ENCODE peak calls at places on chromosomes 3 and 15, in ten cellular contexts. Y is SIG-M5; O is HuH-7; S is HFFc6; L is stimulated activated CD8-positive, alpha-beta memory T cell treated with anti-CD3 and anti-CD28 coated beads, Interleukin-2, amount 100 ng/mL, for 48 hours; C is hepatocyte; T is endothelial cell of umbilical vein; K is foreskin fibroblast; Q is NT2/D1; G is fibroblast of the conjunctiva. I is an unnamed sample.

GRCh38 chr15:79008666-79009065 is 63.8 kb upstream of the CTSH start:
- DNase-seq in Y (no peak), O (no peak), S (no peak), L (no peak), C (no peak), T (no peak), K (no peak), Q (no peak), G (no peak), I (no peak)

GRCh38 chr3:169822983-169823382 is 10.3 kb upstream of the LRRC34 start:
- DNase-seq in Y (no peak), O (no peak), S (no peak), L (no peak), C (no peak), T (no peak), K (no peak), Q (no peak), G (no peak), I (no peak)

GRCh38 chr3:64216706-64217105 is 8.6 kb downstream of the PRICKLE2 start:
- DNase-seq in Y (no peak), O (no peak), S (no peak), L (no peak), C (peak; percentile 23), T (peak; percentile 62), K (no peak), Q (no peak), G (no peak), I (peak; percentile 29)

GRCh38 chr3:112117826-112118571 is 15.0 kb downstream of the GCSAM start:
- DNase-seq in Y (peak; percentile 13), O (no peak), S (no peak), L (no peak), C (no peak), T (no peak), K (no peak), Q (no peak), G (no peak), I (no peak)

GRCh38 chr15:64895285-64896065 is 16.2 kb upstream of the ANKDD1A start:
- DNase-seq in Y (peak; percentile 52), O (no peak), S (peak; percentile 25), L (no peak), C (no peak), T (peak; percentile 53), K (peak; percentile 41), Q (no peak), G (no peak), I (peak; percentile 60)

GRCh38 chr3:172595648-172596393 is 72.6 kb upstream of the TNFSF10 start:
- DNase-seq in Y (no peak), O (no peak), S (peak; percentile 15), L (no peak), C (peak; percentile 76), T (peak; percentile 78), K (no peak), Q (no peak), G (peak; percentile 51), I (peak; percentile 75)

GRCh38 chr3:32391643-32392529 is at the start of gene CMTM7:
- DNase-seq in Y (no peak), O (peak; percentile 93), S (peak; percentile 44), L (peak; percentile 34), C (peak; percentile 81), T (peak; percentile 65), K (peak; percentile 67), Q (peak; percentile 35), G (no peak), I (peak; percentile 93)

GRCh38 chr3:105866656-105867653 is 1.9 kb downstream of the CBLB start:
- DNase-seq in Y (no peak), O (peak; percentile 35), S (no peak), L (no peak), C (no peak), T (peak; percentile 89), K (no peak), Q (no peak), G (peak; percentile 47), I (no peak)

GRCh38 chr3:105415981-105416380 is 49.3 kb downstream of the ALCAM start:
- DNase-seq in Y (no peak), O (no peak), S (no peak), L (no peak), C (no peak), T (no peak), K (no peak), Q (no peak), G (no peak), I (no peak)

I was measured in GM03348.